ENCODE peak calls at places on chromosomes 12 and 14, in eight cellular contexts. One of them, this sample, is unnamed.

GRCh38 chr12:119020377-119021360 is 39.3 kb downstream of the SRRM4 start:
- DNase-seq in activated CD4-positive, alpha-beta T cell treated with anti-CD3 and anti-CD28 coated beads for 48 hours: peak
- DNase-seq in NCI-H69: peak
- DNase-seq in neuronal stem cell: peak
- DNase-seq in heart right ventricle: peak
- DNase-seq in NCI-H1436: no peak
- DNase-seq in activated T-cell treated with anti-CD3 and anti-CD28 coated beads for 1 hour: no peak
- DNase-seq in stimulated activated CD8-positive, alpha-beta memory T cell treated with anti-CD3 and anti-CD28 coated beads, Interleukin-4, amount 100 ng/mL, for 24 hours: no peak
- DNase-seq in this sample: no peak

GRCh38 chr14:105075364-105076295 is 10.4 kb upstream of the GPR132 start:
- DNase-seq in activated T-cell treated with anti-CD3 and anti-CD28 coated beads for 1 hour: no peak
- DNase-seq in heart right ventricle: peak
- DNase-seq in NCI-H1436: peak
- DNase-seq in activated CD4-positive, alpha-beta T cell treated with anti-CD3 and anti-CD28 coated beads for 48 hours: peak
- DNase-seq in neuronal stem cell: no peak
- DNase-seq in NCI-H69: peak
- DNase-seq in stimulated activated CD8-positive, alpha-beta memory T cell treated with anti-CD3 and anti-CD28 coated beads, Interleukin-4, amount 100 ng/mL, for 24 hours: no peak
- DNase-seq in this sample: peak

GRCh38 chr14:94378527-94379290 is 9.7 kb downstream of the SERPINA1 start:
- DNase-seq in activated CD4-positive, alpha-beta T cell treated with anti-CD3 and anti-CD28 coated beads for 48 hours: no peak
- DNase-seq in NCI-H69: no peak
- DNase-seq in activated T-cell treated with anti-CD3 and anti-CD28 coated beads for 1 hour: no peak
- DNase-seq in stimulated activated CD8-positive, alpha-beta memory T cell treated with anti-CD3 and anti-CD28 coated beads, Interleukin-4, amount 100 ng/mL, for 24 hours: no peak
- DNase-seq in NCI-H1436: no peak
- DNase-seq in heart right ventricle: no peak
- DNase-seq in neuronal stem cell: no peak
- DNase-seq in this sample: no peak

GRCh38 chr12:92745874-92746553 is 43.2 kb downstream of the PLEKHG7 start:
- DNase-seq in heart right ventricle: peak
- DNase-seq in NCI-H1436: no peak
- DNase-seq in neuronal stem cell: no peak
- DNase-seq in NCI-H69: peak
- DNase-seq in activated CD4-positive, alpha-beta T cell treated with anti-CD3 and anti-CD28 coated beads for 48 hours: no peak
- DNase-seq in stimulated activated CD8-positive, alpha-beta memory T cell treated with anti-CD3 and anti-CD28 coated beads, Interleukin-4, amount 100 ng/mL, for 24 hours: no peak
- DNase-seq in activated T-cell treated with anti-CD3 and anti-CD28 coated beads for 1 hour: no peak
- DNase-seq in this sample: no peak

GRCh38 chr12:120468846-120469449 is 600 bp downstream of the SRSF9 start:
- DNase-seq in neuronal stem cell: peak
- DNase-seq in NCI-H1436: peak
- DNase-seq in heart right ventricle: peak
- DNase-seq in activated CD4-positive, alpha-beta T cell treated with anti-CD3 and anti-CD28 coated beads for 48 hours: peak
- DNase-seq in stimulated activated CD8-positive, alpha-beta memory T cell treated with anti-CD3 and anti-CD28 coated beads, Interleukin-4, amount 100 ng/mL, for 24 hours: peak
- DNase-seq in activated T-cell treated with anti-CD3 and anti-CD28 coated beads for 1 hour: peak
- DNase-seq in NCI-H69: peak
- DNase-seq in this sample: peak

GRCh38 chr12:2457215-2458112 is 337.3 kb upstream of the FKBP4 start:
- DNase-seq in activated CD4-positive, alpha-beta T cell treated with anti-CD3 and anti-CD28 coated beads for 48 hours: no peak
- DNase-seq in activated T-cell treated with anti-CD3 and anti-CD28 coated beads for 1 hour: no peak
- DNase-seq in heart right ventricle: no peak
- DNase-seq in stimulated activated CD8-positive, alpha-beta memory T cell treated with anti-CD3 and anti-CD28 coated beads, Interleukin-4, amount 100 ng/mL, for 24 hours: no peak
- DNase-seq in NCI-H1436: no peak
- DNase-seq in neuronal stem cell: no peak
- DNase-seq in NCI-H69: no peak
- DNase-seq in this sample: no peak

GRCh38 chr14:101561145-101561896 is at the start of gene DIO3:
- DNase-seq in NCI-H69: peak
- DNase-seq in NCI-H1436: no peak
- DNase-seq in heart right ventricle: no peak
- DNase-seq in activated CD4-positive, alpha-beta T cell treated with anti-CD3 and anti-CD28 coated beads for 48 hours: no peak
- DNase-seq in activated T-cell treated with anti-CD3 and anti-CD28 coated beads for 1 hour: no peak
- DNase-seq in stimulated activated CD8-positive, alpha-beta memory T cell treated with anti-CD3 and anti-CD28 coated beads, Interleukin-4, amount 100 ng/mL, for 24 hours: no peak
- DNase-seq in neuronal stem cell: peak
- DNase-seq in this sample: no peak

GRCh38 chr12:15721716-15722115 is 67.5 kb downstream of the EPS8 start:
- DNase-seq in NCI-H69: no peak
- DNase-seq in neuronal stem cell: no peak
- DNase-seq in activated T-cell treated with anti-CD3 and anti-CD28 coated beads for 1 hour: no peak
- DNase-seq in NCI-H1436: no peak
- DNase-seq in activated CD4-positive, alpha-beta T cell treated with anti-CD3 and anti-CD28 coated beads for 48 hours: no peak
- DNase-seq in heart right ventricle: no peak
- DNase-seq in stimulated activated CD8-positive, alpha-beta memory T cell treated with anti-CD3 and anti-CD28 coated beads, Interleukin-4, amount 100 ng/mL, for 24 hours: no peak
- DNase-seq in this sample: no peak

GRCh38 chr12:30696103-30696408 is 387 bp upstream of the IPO8 start:
- DNase-seq in stimulated activated CD8-positive, alpha-beta memory T cell treated with anti-CD3 and anti-CD28 coated beads, Interleukin-4, amount 100 ng/mL, for 24 hours: no peak
- DNase-seq in heart right ventricle: no peak
- DNase-seq in activated CD4-positive, alpha-beta T cell treated with anti-CD3 and anti-CD28 coated beads for 48 hours: no peak
- DNase-seq in activated T-cell treated with anti-CD3 and anti-CD28 coated beads for 1 hour: no peak
- DNase-seq in NCI-H69: no peak
- DNase-seq in NCI-H1436: no peak
- DNase-seq in neuronal stem cell: no peak
- DNase-seq in this sample: no peak

GRCh38 chr14:58768977-58769376 is 131.2 kb downstream of the DACT1 start:
- DNase-seq in activated T-cell treated with anti-CD3 and anti-CD28 coated beads for 1 hour: no peak
- DNase-seq in heart right ventricle: no peak
- DNase-seq in neuronal stem cell: no peak
- DNase-seq in activated CD4-positive, alpha-beta T cell treated with anti-CD3 and anti-CD28 coated beads for 48 hours: no peak
- DNase-seq in stimulated activated CD8-positive, alpha-beta memory T cell treated with anti-CD3 and anti-CD28 coated beads, Interleukin-4, amount 100 ng/mL, for 24 hours: no peak
- DNase-seq in NCI-H1436: no peak
- DNase-seq in NCI-H69: no peak
- DNase-seq in this sample: no peak

GRCh38 chr12:95336387-95337067 is 118.9 kb downstream of the VEZT start:
- DNase-seq in activated CD4-positive, alpha-beta T cell treated with anti-CD3 and anti-CD28 coated beads for 48 hours: no peak
- DNase-seq in activated T-cell treated with anti-CD3 and anti-CD28 coated beads for 1 hour: no peak
- DNase-seq in neuronal stem cell: peak
- DNase-seq in stimulated activated CD8-positive, alpha-beta memory T cell treated with anti-CD3 and anti-CD28 coated beads, Interleukin-4, amount 100 ng/mL, for 24 hours: no peak
- DNase-seq in NCI-H1436: peak
- DNase-seq in heart right ventricle: peak
- DNase-seq in NCI-H69: peak
- DNase-seq in this sample: no peak

GRCh38 chr12:2963760-2964292 is 4.6 kb downstream of the TEAD4 start:
- DNase-seq in NCI-H69: peak
- DNase-seq in stimulated activated CD8-positive, alpha-beta memory T cell treated with anti-CD3 and anti-CD28 coated beads, Interleukin-4, amount 100 ng/mL, for 24 hours: no peak
- DNase-seq in heart right ventricle: peak
- DNase-seq in neuronal stem cell: no peak
- DNase-seq in activated T-cell treated with anti-CD3 and anti-CD28 coated beads for 1 hour: no peak
- DNase-seq in NCI-H1436: no peak
- DNase-seq in activated CD4-positive, alpha-beta T cell treated with anti-CD3 and anti-CD28 coated beads for 48 hours: no peak
- DNase-seq in this sample: no peak

GRCh38 chr12:46386360-46386867 is 13.8 kb upstream of the SLC38A2 start:
- DNase-seq in NCI-H69: peak
- DNase-seq in activated T-cell treated with anti-CD3 and anti-CD28 coated beads for 1 hour: no peak
- DNase-seq in activated CD4-positive, alpha-beta T cell treated with anti-CD3 and anti-CD28 coated beads for 48 hours: no peak
- DNase-seq in heart right ventricle: no peak
- DNase-seq in stimulated activated CD8-positive, alpha-beta memory T cell treated with anti-CD3 and anti-CD28 coated beads, Interleukin-4, amount 100 ng/mL, for 24 hours: no peak
- DNase-seq in neuronal stem cell: no peak
- DNase-seq in NCI-H1436: no peak
- DNase-seq in this sample: no peak

GRCh38 chr12:127280393-127281275 is 986.3 kb upstream of the TMEM132C start:
- DNase-seq in NCI-H69: peak
- DNase-seq in NCI-H1436: peak
- DNase-seq in activated CD4-positive, alpha-beta T cell treated with anti-CD3 and anti-CD28 coated beads for 48 hours: peak
- DNase-seq in neuronal stem cell: peak
- DNase-seq in activated T-cell treated with anti-CD3 and anti-CD28 coated beads for 1 hour: peak
- DNase-seq in stimulated activated CD8-positive, alpha-beta memory T cell treated with anti-CD3 and anti-CD28 coated beads, Interleukin-4, amount 100 ng/mL, for 24 hours: peak
- DNase-seq in heart right ventricle: peak
- DNase-seq in this sample: peak

GRCh38 chr12:116673713-116674112 is 64.2 kb downstream of the SPRING1 start:
- DNase-seq in NCI-H69: peak
- DNase-seq in NCI-H1436: no peak
- DNase-seq in activated CD4-positive, alpha-beta T cell treated with anti-CD3 and anti-CD28 coated beads for 48 hours: no peak
- DNase-seq in heart right ventricle: no peak
- DNase-seq in activated T-cell treated with anti-CD3 and anti-CD28 coated beads for 1 hour: no peak
- DNase-seq in neuronal stem cell: no peak
- DNase-seq in stimulated activated CD8-positive, alpha-beta memory T cell treated with anti-CD3 and anti-CD28 coated beads, Interleukin-4, amount 100 ng/mL, for 24 hours: no peak
- DNase-seq in this sample: no peak

GRCh38 chr12:106581543-106582263 is 1.1 kb upstream of the RFX4 start:
- DNase-seq in NCI-H1436: no peak
- DNase-seq in neuronal stem cell: peak
- DNase-seq in NCI-H69: peak
- DNase-seq in heart right ventricle: no peak
- DNase-seq in activated CD4-positive, alpha-beta T cell treated with anti-CD3 and anti-CD28 coated beads for 48 hours: peak
- DNase-seq in activated T-cell treated with anti-CD3 and anti-CD28 coated beads for 1 hour: no peak
- DNase-seq in stimulated activated CD8-positive, alpha-beta memory T cell treated with anti-CD3 and anti-CD28 coated beads, Interleukin-4, amount 100 ng/mL, for 24 hours: no peak
- DNase-seq in this sample: peak

GRCh38 chr12:116677202-116677651 is 60.6 kb downstream of the SPRING1 start:
- DNase-seq in activated CD4-positive, alpha-beta T cell treated with anti-CD3 and anti-CD28 coated beads for 48 hours: no peak
- DNase-seq in NCI-H1436: no peak
- DNase-seq in heart right ventricle: no peak
- DNase-seq in NCI-H69: peak
- DNase-seq in stimulated activated CD8-positive, alpha-beta memory T cell treated with anti-CD3 and anti-CD28 coated beads, Interleukin-4, amount 100 ng/mL, for 24 hours: no peak
- DNase-seq in activated T-cell treated with anti-CD3 and anti-CD28 coated beads for 1 hour: no peak
- DNase-seq in neuronal stem cell: no peak
- DNase-seq in this sample: no peak

GRCh38 chr14:78612666-78613065 is 442.5 kb downstream of the NRXN3 start:
- DNase-seq in activated CD4-positive, alpha-beta T cell treated with anti-CD3 and anti-CD28 coated beads for 48 hours: no peak
- DNase-seq in heart right ventricle: no peak
- DNase-seq in stimulated activated CD8-positive, alpha-beta memory T cell treated with anti-CD3 and anti-CD28 coated beads, Interleukin-4, amount 100 ng/mL, for 24 hours: no peak
- DNase-seq in neuronal stem cell: no peak
- DNase-seq in activated T-cell treated with anti-CD3 and anti-CD28 coated beads for 1 hour: no peak
- DNase-seq in NCI-H69: no peak
- DNase-seq in NCI-H1436: no peak
- DNase-seq in this sample: no peak

GRCh38 chr12:93886533-93887511 is 209.6 kb downstream of the CRADD start:
- DNase-seq in activated T-cell treated with anti-CD3 and anti-CD28 coated beads for 1 hour: no peak
- DNase-seq in stimulated activated CD8-positive, alpha-beta memory T cell treated with anti-CD3 and anti-CD28 coated beads, Interleukin-4, amount 100 ng/mL, for 24 hours: no peak
- DNase-seq in heart right ventricle: no peak
- DNase-seq in neuronal stem cell: no peak
- DNase-seq in activated CD4-positive, alpha-beta T cell treated with anti-CD3 and anti-CD28 coated beads for 48 hours: no peak
- DNase-seq in NCI-H1436: no peak
- DNase-seq in NCI-H69: no peak
- DNase-seq in this sample: no peak

GRCh38 chr12:116604151-116604550 is 45.0 kb downstream of the MAP1LC3B2 start:
- DNase-seq in neuronal stem cell: no peak
- DNase-seq in NCI-H1436: no peak
- DNase-seq in stimulated activated CD8-positive, alpha-beta memory T cell treated with anti-CD3 and anti-CD28 coated beads, Interleukin-4, amount 100 ng/mL, for 24 hours: no peak
- DNase-seq in activated CD4-positive, alpha-beta T cell treated with anti-CD3 and anti-CD28 coated beads for 48 hours: no peak
- DNase-seq in activated T-cell treated with anti-CD3 and anti-CD28 coated beads for 1 hour: no peak
- DNase-seq in heart right ventricle: no peak
- DNase-seq in NCI-H69: peak
- DNase-seq in this sample: no peak

GRCh38 chr12:24198070-24198469 is 248.6 kb upstream of the SOX5 start:
- DNase-seq in NCI-H69: no peak
- DNase-seq in activated CD4-positive, alpha-beta T cell treated with anti-CD3 and anti-CD28 coated beads for 48 hours: no peak
- DNase-seq in neuronal stem cell: no peak
- DNase-seq in stimulated activated CD8-positive, alpha-beta memory T cell treated with anti-CD3 and anti-CD28 coated beads, Interleukin-4, amount 100 ng/mL, for 24 hours: no peak
- DNase-seq in NCI-H1436: no peak
- DNase-seq in heart right ventricle: no peak
- DNase-seq in activated T-cell treated with anti-CD3 and anti-CD28 coated beads for 1 hour: no peak
- DNase-seq in this sample: no peak

GRCh38 chr12:78002878-78003277 is 172.2 kb downstream of the NAV3 start:
- DNase-seq in activated CD4-positive, alpha-beta T cell treated with anti-CD3 and anti-CD28 coated beads for 48 hours: no peak
- DNase-seq in NCI-H1436: peak
- DNase-seq in NCI-H69: peak
- DNase-seq in activated T-cell treated with anti-CD3 and anti-CD28 coated beads for 1 hour: no peak
- DNase-seq in neuronal stem cell: no peak
- DNase-seq in stimulated activated CD8-positive, alpha-beta memory T cell treated with anti-CD3 and anti-CD28 coated beads, Interleukin-4, amount 100 ng/mL, for 24 hours: no peak
- DNase-seq in heart right ventricle: no peak
- DNase-seq in this sample: no peak

GRCh38 chr12:65829716-65830115 is 5.4 kb downstream of the HMGA2 start:
- DNase-seq in neuronal stem cell: no peak
- DNase-seq in stimulated activated CD8-positive, alpha-beta memory T cell treated with anti-CD3 and anti-CD28 coated beads, Interleukin-4, amount 100 ng/mL, for 24 hours: no peak
- DNase-seq in NCI-H1436: no peak
- DNase-seq in heart right ventricle: no peak
- DNase-seq in NCI-H69: no peak
- DNase-seq in activated T-cell treated with anti-CD3 and anti-CD28 coated beads for 1 hour: no peak
- DNase-seq in activated CD4-positive, alpha-beta T cell treated with anti-CD3 and anti-CD28 coated beads for 48 hours: no peak
- DNase-seq in this sample: no peak

GRCh38 chr12:29153231-29153630 is 4.2 kb downstream of the FAR2 start:
- DNase-seq in stimulated activated CD8-positive, alpha-beta memory T cell treated with anti-CD3 and anti-CD28 coated beads, Interleukin-4, amount 100 ng/mL, for 24 hours: no peak
- DNase-seq in neuronal stem cell: no peak
- DNase-seq in activated T-cell treated with anti-CD3 and anti-CD28 coated beads for 1 hour: no peak
- DNase-seq in NCI-H1436: no peak
- DNase-seq in activated CD4-positive, alpha-beta T cell treated with anti-CD3 and anti-CD28 coated beads for 48 hours: no peak
- DNase-seq in heart right ventricle: no peak
- DNase-seq in NCI-H69: peak
- DNase-seq in this sample: no peak

GRCh38 chr12:2944401-2945047 is 14.7 kb upstream of the TEAD4 start:
- DNase-seq in heart right ventricle: peak
- DNase-seq in activated CD4-positive, alpha-beta T cell treated with anti-CD3 and anti-CD28 coated beads for 48 hours: peak
- DNase-seq in neuronal stem cell: peak
- DNase-seq in activated T-cell treated with anti-CD3 and anti-CD28 coated beads for 1 hour: peak
- DNase-seq in stimulated activated CD8-positive, alpha-beta memory T cell treated with anti-CD3 and anti-CD28 coated beads, Interleukin-4, amount 100 ng/mL, for 24 hours: peak
- DNase-seq in NCI-H1436: peak
- DNase-seq in NCI-H69: peak
- DNase-seq in this sample: peak

GRCh38 chr12:118103231-118103600 is 595 bp downstream of the VSIG10 start:
- DNase-seq in NCI-H69: peak
- DNase-seq in stimulated activated CD8-positive, alpha-beta memory T cell treated with anti-CD3 and anti-CD28 coated beads, Interleukin-4, amount 100 ng/mL, for 24 hours: no peak
- DNase-seq in heart right ventricle: no peak
- DNase-seq in neuronal stem cell: no peak
- DNase-seq in activated T-cell treated with anti-CD3 and anti-CD28 coated beads for 1 hour: no peak
- DNase-seq in NCI-H1436: no peak
- DNase-seq in activated CD4-positive, alpha-beta T cell treated with anti-CD3 and anti-CD28 coated beads for 48 hours: peak
- DNase-seq in this sample: no peak

GRCh38 chr12:38930994-38931393 is 25.6 kb upstream of the CPNE8 start:
- DNase-seq in neuronal stem cell: no peak
- DNase-seq in NCI-H69: no peak
- DNase-seq in activated CD4-positive, alpha-beta T cell treated with anti-CD3 and anti-CD28 coated beads for 48 hours: no peak
- DNase-seq in activated T-cell treated with anti-CD3 and anti-CD28 coated beads for 1 hour: no peak
- DNase-seq in heart right ventricle: no peak
- DNase-seq in stimulated activated CD8-positive, alpha-beta memory T cell treated with anti-CD3 and anti-CD28 coated beads, Interleukin-4, amount 100 ng/mL, for 24 hours: no peak
- DNase-seq in NCI-H1436: no peak
- DNase-seq in this sample: no peak

This sample was measured in GM12891.